ENCODE peak calls at places on chromosomes 5 and 9, in eight cellular contexts. E is transverse colon, N is A549, C is HepG2, U is H1, T is SK-N-SH, Z is suprapubic skin, V is K562. I is an unnamed sample. For H3K4me1, the result is how much of the 10 kb centered on the place peaks cover.

GRCh38 chr9:27308691-27309390 is 11.9 kb upstream of the EQTN start:
- DNase-seq in E (no peak), V (no peak), N (no peak), Z (no peak), U (no peak), T (no peak), C (no peak), I (no peak)

GRCh38 chr5:143217065-143217803 is 186.3 kb downstream of the NR3C1 start:
- DNase-seq in V (no peak), C (peak), U (no peak), N (no peak), T (no peak), E (no peak), Z (no peak), I (no peak)

GRCh38 chr5:77167695-77168111 is 42.8 kb upstream of the PDE8B start:
- DNase-seq in V (no peak), C (no peak), N (peak), Z (no peak), E (no peak), T (no peak), U (no peak), I (no peak)

GRCh38 chr5:139481122-139481533 is 1.4 kb downstream of the STING1 start:
- DNase-seq in V (peak), T (peak), C (no peak), Z (no peak), N (no peak), U (no peak), E (no peak), I (peak)

GRCh38 chr5:159262859-159263568 is at the start of gene UBLCP1:
- DNase-seq in U (peak), C (peak), V (peak), N (peak), Z (peak), T (peak), E (peak), I (peak)

GRCh38 chr9:87567988-87568800 is 70.5 kb downstream of the DAPK1 start:
- DNase-seq in E (no peak), N (no peak), U (no peak), C (no peak), Z (no peak), T (no peak), V (no peak), I (no peak)

GRCh38 chr5:140875085-140876065 is at the start of gene PCDHA12:
- DNase-seq in E (no peak), C (no peak), N (peak), T (peak), Z (no peak), V (no peak), U (no peak), I (no peak)

GRCh38 chr5:170612256-170612656 is 108.4 kb downstream of the KCNIP1 start:
- DNase-seq in U (peak), V (no peak), Z (no peak), N (no peak), E (no peak), T (no peak), C (no peak), I (no peak)

GRCh38 chr9:88219601-88220000 is 81.3 kb upstream of the SPATA31C2 start:
- DNase-seq in Z (no peak), V (no peak), E (no peak), C (no peak), T (no peak), U (no peak), N (no peak), I (no peak)

GRCh38 chr9:32627394-32627954 is 8.0 kb downstream of the TAF1L start:
- DNase-seq in U (no peak), V (no peak), E (no peak), N (peak), C (peak), T (no peak), Z (no peak), I (no peak)

GRCh38 chr5:3098821-3099220 is 347.3 kb upstream of the IRX2 start:
- DNase-seq in T (no peak), U (no peak), E (no peak), V (no peak), Z (no peak), C (no peak), N (no peak), I (no peak)

GRCh38 chr9:124743686-124744348 is 27.3 kb downstream of the NR6A1 start:
- DNase-seq in Z (no peak), N (no peak), C (no peak), U (no peak), T (no peak), E (no peak), V (no peak), I (no peak)

GRCh38 chr5:173758675-173759074 is 129.5 kb upstream of the CPEB4 start:
- DNase-seq in U (no peak), Z (no peak), N (no peak), E (no peak), C (no peak), T (no peak), V (no peak), I (no peak)

GRCh38 chr5:173760461-173761181 is 127.5 kb upstream of the CPEB4 start:
- DNase-seq in C (no peak), T (no peak), V (no peak), E (no peak), Z (no peak), N (no peak), U (no peak), I (no peak)

GRCh38 chr5:173761182-173761521 is 127.0 kb upstream of the CPEB4 start:
- DNase-seq in C (no peak), U (no peak), Z (no peak), V (no peak), T (no peak), E (no peak), N (no peak), I (no peak)

GRCh38 chr5:173757817-173758216 is 130.3 kb upstream of the CPEB4 start:
- DNase-seq in E (no peak), V (no peak), U (no peak), C (no peak), T (peak), Z (no peak), N (no peak), I (no peak)

DNA sequence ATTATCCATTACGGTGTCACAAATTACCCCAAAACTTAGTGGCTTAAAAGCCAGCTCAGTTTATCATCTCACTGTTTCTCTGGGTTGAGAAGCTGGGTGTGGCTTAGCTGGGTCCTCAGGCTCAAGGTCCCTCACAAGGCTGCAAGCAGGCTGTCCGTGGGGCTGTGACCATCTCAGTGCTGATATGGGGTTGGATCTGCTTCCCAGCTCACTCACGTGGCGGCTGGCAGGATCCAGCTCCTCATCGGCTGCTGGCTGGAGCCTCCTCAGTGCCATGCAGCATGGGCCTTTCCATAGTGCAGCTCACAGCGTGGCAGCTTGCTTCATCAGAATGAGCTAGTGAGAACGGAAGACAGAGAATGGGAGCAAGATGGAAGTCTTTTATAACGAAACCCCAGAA is 128.5 kb upstream of the CPEB4 start:
- DNase-seq in C (no peak), T (no peak), E (no peak), U (no peak), N (no peak), V (no peak), Z (no peak), I (no peak)
- H3K4me1 ChIP-seq in C (half or more), T (under half), E (under half), U (under half), N (under half), V (under half), Z (under half), I (under half)

GRCh38 chr9:133261753-133262120 is 13.3 kb downstream of the ABO start:
- DNase-seq in Z (no peak), U (no peak), C (no peak), N (no peak), E (no peak), T (no peak), V (no peak), I (no peak)
- TF ChIP-seq EP300 in Z (no peak), U (no peak), C (no peak), N (no peak), E (no peak), T (no peak), V (no peak), I (no peak)

GRCh38 chr9:72309366-72310133 is 55.5 kb downstream of the ZFAND5 start:
- DNase-seq in T (no peak), Z (no peak), N (peak), E (no peak), V (no peak), C (no peak), U (no peak), I (no peak)
- H3K4me1 ChIP-seq in T (under half), Z (under half), N (under half), E (under half), V (under half), C (under half), U (under half), I (under half)

DNA sequence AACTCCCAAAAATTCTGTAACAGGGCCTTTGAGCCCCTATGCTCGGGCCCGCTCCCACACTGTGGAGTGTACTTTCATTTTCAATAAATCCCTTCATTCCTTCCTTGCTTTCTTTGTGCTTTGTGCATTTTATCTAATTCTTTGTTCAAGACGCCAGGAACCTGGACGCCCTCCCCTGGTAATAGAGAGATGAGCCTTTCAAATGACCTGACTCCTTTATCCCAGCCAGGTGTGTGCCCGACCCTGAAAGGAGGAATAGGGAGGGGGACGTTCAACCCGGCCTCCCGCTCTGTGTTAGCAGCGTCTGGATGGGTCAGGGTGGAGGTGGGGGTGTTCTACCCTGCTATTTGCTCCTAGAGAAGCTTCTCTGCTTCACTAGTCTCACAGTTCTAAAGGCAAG is 53.9 kb downstream of the FXN start:
- DNase-seq in E (no peak), N (no peak), C (no peak), V (no peak), T (no peak), Z (no peak), U (no peak), I (no peak)
- TF ChIP-seq EP300 in E (no peak), N (no peak), C (no peak), V (no peak), T (no peak), Z (no peak), U (no peak), I (no peak)

DNA sequence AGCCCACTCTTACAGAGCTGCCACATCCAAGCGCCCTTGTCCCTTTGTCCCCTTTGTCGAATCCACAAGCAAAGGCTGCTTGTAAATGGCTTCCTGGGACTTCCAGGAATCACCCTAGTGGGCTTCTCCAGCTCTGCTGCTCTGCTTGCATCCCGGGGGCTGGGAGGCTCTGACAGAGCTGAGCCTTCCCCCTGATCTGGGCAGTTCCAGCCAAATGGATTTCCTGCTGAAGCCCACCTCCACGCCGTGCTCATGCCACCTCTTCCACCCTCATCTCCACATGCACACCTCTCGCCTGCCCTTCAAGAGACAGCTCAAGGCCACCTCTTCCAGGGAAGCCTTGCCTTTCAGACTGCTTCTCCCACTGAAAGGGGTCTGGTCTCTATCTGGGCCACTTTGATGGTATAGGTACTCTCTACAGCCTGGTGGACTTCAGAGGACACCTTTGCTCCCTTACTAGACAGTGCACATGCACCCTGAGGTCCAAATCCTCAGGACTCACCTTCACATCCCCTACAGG is 106.2 kb downstream of the LHFPL2 start:
- DNase-seq in C (no peak), N (no peak), Z (no peak), T (no peak), U (no peak), V (no peak), E (no peak), I (no peak)
- H3K4me1 ChIP-seq in C (under half), N (under half), Z (under half), T (under half), U (under half), V (under half), E (under half), I (under half)

GRCh38 chr9:5557606-5558587 is 47.6 kb downstream of the PDCD1LG2 start:
- DNase-seq in V (no peak), C (no peak), E (peak), U (no peak), N (no peak), T (no peak), Z (no peak), I (peak)
- TF ChIP-seq EP300 in V (no peak), C (no peak), E (no peak), U (no peak), N (no peak), T (no peak), Z (no peak), I (no peak)

GRCh38 chr9:114096041-114096511 is 3.0 kb downstream of the KIF12 start:
- DNase-seq in N (no peak), U (no peak), C (no peak), V (peak), Z (peak), E (no peak), T (no peak), I (no peak)
- H3K4me1 ChIP-seq in N (under half), U (under half), C (under half), V (under half), Z (under half), E (under half), T (under half), I (under half)

GRCh38 chr9:85978496-85978895 is 37.5 kb downstream of the NAA35 start:
- DNase-seq in N (no peak), V (no peak), E (no peak), C (no peak), T (no peak), U (no peak), Z (no peak), I (no peak)
- TF ChIP-seq EP300 in N (no peak), V (no peak), E (no peak), C (no peak), T (no peak), U (no peak), Z (no peak), I (no peak)

GRCh38 chr9:71646131-71646530 is 122.2 kb downstream of the CEMIP2 start:
- DNase-seq in E (no peak), T (no peak), Z (no peak), C (no peak), V (no peak), N (no peak), U (no peak), I (no peak)
- H3K4me1 ChIP-seq in E (under half), T (under half), Z (under half), C (under half), V (under half), N (under half), U (under half), I (under half)